ENCODE peak calls at places on chromosomes 12 and 14, in four cellular contexts. D, O, K and L are unnamed samples.

GRCh38 chr14:63512861-63513260 is 30.3 kb downstream of the PPP2R5E start:
- DNase-seq in D (no peak), O (no peak), K (no peak), L (no peak)

GRCh38 chr12:121018860-121019259 is 2.6 kb upstream of the C12orf43 start:
- DNase-seq in D (no peak), O (no peak), K (no peak), L (no peak)

GRCh38 chr14:47194051-47194450 is 481.4 kb downstream of the MDGA2 start:
- DNase-seq in D (no peak), O (no peak), K (no peak), L (no peak)

GRCh38 chr14:104650057-104650980 is 39.1 kb upstream of the INF2 start:
- DNase-seq in D (no peak), O (peak), K (peak), L (peak)

GRCh38 chr14:76876076-76876475 is 49.9 kb downstream of the LRRC74A start:
- DNase-seq in D (no peak), O (peak), K (peak), L (no peak)

GRCh38 chr12:11746024-11746771 is 96.7 kb downstream of the ETV6 start:
- DNase-seq in D (no peak), O (no peak), K (no peak), L (no peak)

GRCh38 chr14:52351191-52351560 is 37.1 kb downstream of the PTGER2 start:
- DNase-seq in D (no peak), O (no peak), K (no peak), L (no peak)

GRCh38 chr14:99320621-99321235 is 48.7 kb upstream of the BCL11B start:
- DNase-seq in D (no peak), O (no peak), K (peak), L (no peak)

GRCh38 chr14:81776531-81776930 is 242.9 kb upstream of the SEL1L start:
- DNase-seq in D (no peak), O (no peak), K (no peak), L (no peak)

GRCh38 chr12:27333311-27334009 is 824 bp downstream of the BMAL2 start:
- DNase-seq in D (no peak), O (peak), K (peak), L (no peak)

GRCh38 chr12:119990382-119990874 is 1.4 kb downstream of the BICDL1 start:
- DNase-seq in D (no peak), O (no peak), K (no peak), L (no peak)

GRCh38 chr14:54123836-54124235 is 167.2 kb upstream of the BMP4 start:
- DNase-seq in D (no peak), O (no peak), K (no peak), L (no peak)

GRCh38 chr12:44375694-44376093 is 500.4 kb downstream of the NELL2 start:
- DNase-seq in D (no peak), O (no peak), K (no peak), L (no peak)

GRCh38 chr12:89225808-89226368 is 126.4 kb downstream of the DUSP6 start:
- DNase-seq in D (no peak), O (peak), K (peak), L (no peak)

GRCh38 chr14:92277031-92277430 is 45.9 kb upstream of the SLC24A4 start:
- DNase-seq in D (no peak), O (no peak), K (no peak), L (no peak)

GRCh38 chr14:58922211-58922940 is 266.1 kb upstream of the DAAM1 start:
- DNase-seq in D (no peak), O (no peak), K (no peak), L (no peak)

GRCh38 chr14:23486116-23486515 is 16.6 kb downstream of the NGDN start:
- DNase-seq in D (no peak), O (no peak), K (no peak), L (no peak)

GRCh38 chr14:104878582-104878981 is 13.5 kb downstream of the CEP170B start:
- DNase-seq in D (no peak), O (no peak), K (no peak), L (no peak)

GRCh38 chr12:19830461-19830860 is 391.2 kb downstream of the AEBP2 start:
- DNase-seq in D (no peak), O (no peak), K (no peak), L (no peak)

GRCh38 chr14:75015496-75015895 is 12.8 kb downstream of the EIF2B2 start:
- DNase-seq in D (no peak), O (no peak), K (no peak), L (no peak)

GRCh38 chr14:75010472-75010871 is 7.8 kb downstream of the EIF2B2 start:
- DNase-seq in D (no peak), O (no peak), K (no peak), L (no peak)

GRCh38 chr14:75013290-75013689 is 10.6 kb downstream of the EIF2B2 start:
- DNase-seq in D (no peak), O (no peak), K (no peak), L (no peak)

GRCh38 chr14:75009176-75009575 is 6.5 kb downstream of the EIF2B2 start:
- DNase-seq in D (no peak), O (no peak), K (no peak), L (no peak)

DNA sequence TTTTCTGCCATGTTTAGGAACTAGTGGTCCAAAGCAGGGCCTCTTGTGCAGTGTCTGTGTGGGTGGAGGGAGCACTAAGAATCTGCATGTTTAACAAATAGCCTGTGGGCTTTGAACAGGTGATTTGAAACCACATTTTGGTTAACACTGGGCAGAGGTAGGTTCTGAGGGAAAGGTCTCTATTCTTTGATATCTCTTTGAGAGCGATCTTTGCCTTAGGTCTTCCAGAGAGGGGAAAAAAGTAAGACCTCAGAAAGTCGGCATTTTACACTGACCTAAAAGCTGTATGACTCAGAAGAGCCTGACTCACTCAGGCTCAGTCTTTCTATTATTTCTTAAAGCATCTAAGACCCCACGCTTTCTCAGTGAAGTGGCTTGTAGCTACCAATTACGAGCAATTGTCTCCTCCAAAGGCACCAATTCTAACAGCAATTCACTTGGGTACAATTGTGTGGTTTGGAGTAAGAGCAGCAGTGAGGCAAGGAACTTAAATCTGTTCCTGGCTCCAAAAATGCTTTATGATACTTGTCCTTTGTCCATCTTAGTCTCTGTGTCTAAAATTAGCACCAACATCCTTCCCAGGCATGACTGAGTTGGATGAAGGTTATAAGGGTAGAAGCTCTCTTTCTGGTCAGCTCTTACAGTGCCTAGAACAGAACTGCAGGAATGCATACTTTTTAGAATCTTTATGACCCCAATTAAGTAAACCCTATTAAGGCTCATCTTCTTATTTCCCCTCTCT is 8.8 kb downstream of the EIF2B2 start:
- DNase-seq in D (no peak), O (no peak), K (no peak), L (no peak)
- H3K27ac ChIP-seq in D (peak), O (peak), K (no peak), L (no peak)

GRCh38 chr12:78088391-78088832 is 257.7 kb downstream of the NAV3 start:
- DNase-seq in D (no peak), O (no peak), K (no peak), L (no peak)
- H3K27ac ChIP-seq in D (no peak), O (no peak), K (no peak), L (peak)

GRCh38 chr12:63397807-63398206 is 246.8 kb upstream of the AVPR1A start:
- DNase-seq in D (no peak), O (no peak), K (no peak), L (no peak)
- H3K27ac ChIP-seq in D (no peak), O (no peak), K (no peak), L (no peak)

GRCh38 chr12:92140919-92141536 is 4.6 kb downstream of the BTG1 start:
- DNase-seq in D (no peak), O (no peak), K (no peak), L (no peak)

GRCh38 chr12:92141585-92142244 is 3.9 kb downstream of the BTG1 start:
- DNase-seq in D (no peak), O (no peak), K (no peak), L (no peak)

GRCh38 chr12:92138626-92139025 is 7.0 kb downstream of the BTG1 start:
- DNase-seq in D (no peak), O (no peak), K (no peak), L (no peak)

GRCh38 chr12:92138144-92138543 is 7.5 kb downstream of the BTG1 start:
- DNase-seq in D (no peak), O (no peak), K (no peak), L (no peak)

DNA sequence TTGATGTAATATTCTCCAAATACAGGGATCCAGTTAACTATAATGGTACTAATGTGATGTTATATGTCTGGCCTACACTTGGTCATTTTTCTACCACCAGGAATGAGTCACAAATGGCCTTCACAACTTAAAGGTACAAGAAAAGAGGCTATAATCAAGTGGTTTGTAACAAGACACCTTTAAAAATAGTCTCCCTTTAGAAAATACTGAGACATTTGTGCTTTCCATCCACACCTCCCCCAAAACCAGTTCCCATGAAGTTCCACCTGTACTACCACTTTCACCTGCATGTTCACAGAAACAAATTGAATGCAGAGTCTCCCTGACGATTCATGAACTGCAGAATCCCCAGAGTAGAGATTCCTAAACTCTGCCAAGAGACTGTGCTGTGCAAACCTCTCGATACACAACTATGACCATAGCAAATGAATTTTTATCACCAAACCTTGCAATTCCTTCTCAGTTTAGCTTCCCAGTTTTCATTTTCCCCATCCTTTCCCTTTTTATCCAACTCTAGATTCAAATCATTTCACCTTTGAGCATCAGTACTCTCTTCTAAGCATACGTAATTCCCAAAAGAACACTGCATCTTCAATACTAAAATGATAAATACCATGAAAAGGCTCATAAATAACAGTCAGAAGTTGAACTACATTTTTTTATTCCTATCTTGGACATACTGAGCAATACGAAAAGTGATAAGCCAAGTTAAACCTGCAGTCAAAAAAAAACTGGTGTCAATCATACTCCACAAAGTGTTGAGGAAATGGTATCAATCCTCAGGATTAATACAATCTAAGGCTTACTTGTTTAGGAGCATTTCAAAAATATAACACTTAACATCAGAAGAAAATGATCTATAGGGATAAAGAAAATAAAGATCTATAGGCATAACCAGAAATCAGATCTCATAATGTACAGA is 5.8 kb downstream of the BTG1 start:
- DNase-seq in D (no peak), O (no peak), K (no peak), L (no peak)
- H3K27ac ChIP-seq in D (peak), O (peak), K (no peak), L (no peak)

GRCh38 chr14:69624131-69624530 is 12.7 kb downstream of the SUSD6 start:
- DNase-seq in D (no peak), O (no peak), K (no peak), L (no peak)
- H3K27ac ChIP-seq in D (no peak), O (no peak), K (no peak), L (no peak)